ENCODE peak calls at places on chromosomes 11 and 22, in four cellular contexts. C is GM23338, R is cardiac fibroblast, O is lower leg skin. F is an unnamed sample.

GRCh38 chr22:33579448-33580093 is 340.7 kb downstream of the LARGE1 start:
- DNase-seq in C (peak; percentile 91), R (peak; percentile 67), O (peak; percentile 34), F (peak; percentile 33)

GRCh38 chr11:15493921-15494630 is 379.4 kb downstream of the INSC start:
- DNase-seq in C (no peak), R (no peak), O (no peak), F (no peak)

GRCh38 chr11:126999366-126999765 is 1.2 kb downstream of the KIRREL3 start:
- DNase-seq in C (no peak), R (no peak), O (no peak), F (no peak)

GRCh38 chr11:18798941-18799469 is 7.4 kb upstream of the PTPN5 start:
- DNase-seq in C (no peak), R (peak; percentile 26), O (no peak), F (no peak)

GRCh38 chr22:48577691-48578090 is 1250.0 kb downstream of the BRD1 start:
- DNase-seq in C (no peak), R (no peak), O (no peak), F (no peak)

GRCh38 chr11:16615480-16615879 is 123.0 kb upstream of the C11orf58 start:
- DNase-seq in C (no peak), R (no peak), O (no peak), F (no peak)

GRCh38 chr11:11622772-11623531 is 1.1 kb upstream of the GALNT18 start:
- DNase-seq in C (no peak), R (no peak), O (no peak), F (no peak)

GRCh38 chr11:7874061-7874460 is 57.0 kb downstream of the OR10A6 start:
- DNase-seq in C (no peak), R (peak; percentile 44), O (no peak), F (no peak)

GRCh38 chr11:3929232-3929631 is 73.8 kb downstream of the STIM1 start:
- DNase-seq in C (no peak), R (no peak), O (no peak), F (no peak)

GRCh38 chr11:107689317-107690202 is 22.3 kb downstream of the SLN start:
- DNase-seq in C (peak; percentile 92), R (peak; percentile 75), O (peak; percentile 62), F (no peak)

GRCh38 chr22:48663297-48663696 is 1164.4 kb downstream of the BRD1 start:
- DNase-seq in C (peak; percentile 23), R (peak; percentile 24), O (no peak), F (peak; percentile 28)

DNA sequence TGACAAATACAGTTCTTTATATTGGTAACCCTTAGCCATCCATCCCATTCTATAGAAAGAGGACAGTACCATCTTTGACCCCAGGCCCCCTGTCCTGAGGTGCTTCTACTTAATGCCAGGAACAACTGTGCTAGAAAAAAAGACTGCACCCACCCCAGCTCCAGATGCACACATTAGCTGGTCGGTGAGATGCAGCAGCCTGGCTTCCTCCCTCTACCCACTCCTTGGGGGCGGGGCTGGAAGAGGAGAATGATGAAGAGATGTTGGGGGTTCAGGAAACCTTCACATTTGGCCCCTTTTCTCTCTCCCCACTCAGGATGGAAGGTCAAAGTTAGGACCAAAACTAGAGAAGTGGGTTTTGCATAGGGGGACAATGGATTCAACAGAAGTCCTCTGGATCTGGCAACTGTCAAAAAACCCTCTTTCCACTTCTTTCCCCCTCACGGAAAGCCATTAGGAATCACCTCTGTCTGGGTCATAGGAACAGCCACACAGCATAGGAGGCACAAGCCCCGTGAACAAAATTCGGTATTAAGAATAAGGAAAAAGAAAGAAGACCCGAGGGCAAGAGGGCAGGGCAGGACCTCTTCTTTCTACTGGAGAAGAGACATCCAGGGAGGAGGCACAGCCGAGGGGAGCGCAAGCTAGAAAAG is 755 bp downstream of the NRIP3 start:
- DNase-seq in C (peak; percentile 27), R (no peak), O (no peak), F (no peak)
- H3K4me3 ChIP-seq in C (peak overlapping the region; percentile 77), R (peak overlapping the region; percentile 44), O (peak overlapping the region; percentile 28), F (peak overlapping the region; percentile 51)

DNA sequence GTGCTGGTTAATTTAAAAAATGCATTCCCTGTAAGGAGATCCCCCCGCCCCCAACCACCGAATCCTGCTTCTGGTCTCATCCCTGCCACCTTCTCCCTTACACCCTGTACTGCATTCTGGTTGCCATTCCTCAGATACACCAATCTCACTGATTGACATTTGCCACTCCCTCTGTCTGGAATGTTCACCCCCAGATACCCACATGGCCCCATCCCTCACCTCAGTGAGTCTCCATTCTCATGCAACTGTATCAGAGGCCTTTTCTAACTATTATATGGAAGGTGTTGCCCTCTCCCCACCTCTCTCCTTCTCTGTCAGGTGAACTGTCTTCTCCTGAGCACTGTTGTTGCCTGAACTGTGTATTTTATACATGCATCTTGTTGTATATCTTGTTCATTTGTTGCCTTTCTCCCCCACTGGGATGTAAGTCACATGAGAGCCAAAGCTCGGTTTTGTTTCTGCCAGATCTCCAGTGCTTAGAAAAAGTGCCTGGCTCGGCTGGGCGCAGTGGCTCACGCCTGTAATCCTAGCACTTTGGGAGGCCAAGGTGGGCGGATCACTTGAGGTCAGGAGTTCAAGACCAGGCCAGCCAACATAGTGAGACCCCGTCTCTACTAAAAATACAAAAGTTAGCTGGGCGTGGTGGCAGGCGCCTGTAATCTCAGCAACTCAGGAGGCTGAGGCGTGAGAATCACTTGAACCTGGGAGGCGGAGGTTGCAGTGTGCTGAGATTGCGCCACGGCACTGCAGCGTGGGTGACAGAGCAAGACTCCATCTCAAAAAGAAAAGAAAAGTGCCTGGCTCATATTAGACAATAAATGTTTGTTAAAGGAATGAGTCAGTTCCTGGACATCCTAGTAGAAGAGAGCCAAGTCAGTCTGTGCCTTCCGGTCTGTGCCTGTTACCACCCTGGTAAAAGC is 61.0 kb downstream of the TNRC6B start:
- DNase-seq in C (peak; percentile 53), R (peak; percentile 90), O (no peak), F (no peak)
- H3K4me3 ChIP-seq in C (no peak overlapping the region), R (no peak overlapping the region), O (no peak overlapping the region), F (no peak overlapping the region)

GRCh38 chr22:44330727-44331660 is 18.2 kb upstream of the SHISAL1 start:
- DNase-seq in C (peak; percentile 69), R (no peak), O (no peak), F (no peak)

GRCh38 chr22:44328762-44329161 is 16.0 kb upstream of the SHISAL1 start:
- DNase-seq in C (no peak), R (no peak), O (no peak), F (no peak)

GRCh38 chr22:44329179-44329796 is 16.5 kb upstream of the SHISAL1 start:
- DNase-seq in C (no peak), R (no peak), O (no peak), F (no peak)

GRCh38 chr22:44331881-44332714 is 19.3 kb upstream of the SHISAL1 start:
- DNase-seq in C (peak; percentile 68), R (peak; percentile 13), O (no peak), F (no peak)

GRCh38 chr22:44330188-44330726 is 17.5 kb upstream of the SHISAL1 start:
- DNase-seq in C (no peak), R (no peak), O (no peak), F (no peak)
- H3K4me3 ChIP-seq in C (peak overlapping the region; percentile 69), R (peak overlapping the region; percentile 56), O (no peak overlapping the region), F (no peak overlapping the region)

GRCh38 chr11:27699926-27700350 is 317 bp downstream of the BDNF start:
- DNase-seq in C (peak; percentile 47), R (peak; percentile 20), O (no peak), F (no peak)

GRCh38 chr11:27705873-27706820 is 5.9 kb upstream of the BDNF start:
- DNase-seq in C (peak; percentile 79), R (peak; percentile 47), O (no peak), F (no peak)

GRCh38 chr11:27700351-27701261 is at the start of gene BDNF:
- DNase-seq in C (peak; percentile 72), R (peak; percentile 51), O (no peak), F (no peak)

GRCh38 chr11:27701262-27702105 is 1.2 kb upstream of the BDNF start:
- DNase-seq in C (peak; percentile 20), R (peak; percentile 68), O (no peak), F (no peak)

DNA sequence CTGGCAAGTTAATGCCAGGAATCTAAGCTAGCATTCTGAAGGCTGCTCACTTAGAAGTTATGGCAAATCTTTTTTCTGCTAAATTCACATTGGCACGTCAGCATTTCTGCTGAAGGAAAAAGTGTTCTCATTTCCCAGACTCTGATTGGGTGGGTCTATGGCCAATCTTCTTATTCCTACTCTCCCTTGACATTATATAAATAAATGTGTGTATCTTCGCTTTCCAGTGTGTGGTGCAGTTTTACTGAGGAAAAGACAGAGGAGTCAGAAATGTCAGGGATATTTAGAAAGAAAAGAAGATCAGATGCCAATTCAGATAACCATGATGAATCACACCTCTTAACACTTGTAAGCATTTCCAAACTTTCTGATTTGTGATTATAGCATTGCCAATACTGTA is 3.2 kb upstream of the BDNF start:
- DNase-seq in C (no peak), R (peak; percentile 58), O (no peak), F (no peak)
- H3K4me3 ChIP-seq in C (peak overlapping the region; percentile 79), R (no peak overlapping the region), O (no peak overlapping the region), F (no peak overlapping the region)

GRCh38 chr11:129277216-129277838 is 85.2 kb upstream of the ARHGAP32 start:
- DNase-seq in C (no peak), R (no peak), O (no peak), F (no peak)
- H3K4me3 ChIP-seq in C (peak overlapping the region; percentile 63), R (no peak overlapping the region), O (no peak overlapping the region), F (no peak overlapping the region)

GRCh38 chr22:27218521-27218920 is 561.1 kb downstream of the MIAT start:
- DNase-seq in C (no peak), R (no peak), O (no peak), F (no peak)

GRCh38 chr22:27218012-27218483 is 560.7 kb downstream of the MIAT start:
- DNase-seq in C (no peak), R (no peak), O (no peak), F (no peak)

GRCh38 chr22:27220349-27220748 is 563.0 kb downstream of the MIAT start:
- DNase-seq in C (no peak), R (peak; percentile 81), O (peak; percentile 55), F (no peak)

GRCh38 chr22:27217154-27217553 is 559.8 kb downstream of the MIAT start:
- DNase-seq in C (no peak), R (no peak), O (no peak), F (no peak)

DNA sequence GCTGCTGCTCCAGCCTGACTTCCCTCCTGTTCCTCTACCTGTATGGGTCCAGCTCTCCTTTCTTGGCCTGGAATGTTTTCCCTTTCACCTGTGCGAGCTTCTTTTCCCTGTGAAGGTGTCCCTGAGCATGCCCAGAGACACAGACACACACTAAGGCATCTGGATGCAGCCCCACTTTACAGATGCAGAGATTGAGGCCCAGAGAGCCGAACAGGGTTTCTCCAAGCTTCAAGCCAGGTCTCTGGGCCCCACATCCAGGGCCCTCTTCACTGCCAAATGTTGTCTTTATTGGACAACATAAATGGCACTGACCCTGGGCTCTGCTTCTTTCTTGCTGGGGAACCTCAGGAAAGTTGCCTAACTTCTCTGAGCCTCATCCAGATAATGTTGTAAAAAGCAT is 561.6 kb downstream of the MIAT start:
- DNase-seq in C (no peak), R (no peak), O (no peak), F (no peak)
- H3K4me3 ChIP-seq in C (no peak overlapping the region), R (no peak overlapping the region), O (no peak overlapping the region), F (no peak overlapping the region)

GRCh38 chr11:66339163-66339675 is 3.0 kb upstream of the RIN1 start:
- DNase-seq in C (no peak), R (no peak), O (no peak), F (no peak)

GRCh38 chr11:66336234-66337102 is at the start of gene RIN1:
- DNase-seq in C (peak; percentile 88), R (peak; percentile 99), O (peak; percentile 66), F (no peak)

GRCh38 chr11:66335531-66336233 is 552 bp downstream of the RIN1 start:
- DNase-seq in C (peak; percentile 72), R (peak; percentile 66), O (no peak), F (no peak)

GRCh38 chr11:66338276-66339162 is 2.3 kb upstream of the RIN1 start:
- DNase-seq in C (no peak), R (no peak), O (no peak), F (no peak)

GRCh38 chr11:66337103-66337899 is 1.1 kb upstream of the RIN1 start:
- DNase-seq in C (no peak), R (no peak), O (no peak), F (no peak)
- H3K4me3 ChIP-seq in C (no peak overlapping the region), R (no peak overlapping the region), O (no peak overlapping the region), F (no peak overlapping the region)